ENCODE peak calls at places on chromosome 5, in seven cellular contexts. T, M, C, I, V, H and R are unnamed samples.

GRCh38 chr5:15366676-15367391 is 133.1 kb upstream of the FBXL7 start:
- DNase-seq in T (no peak), M (peak), C (no peak), I (no peak), V (no peak), H (no peak), R (no peak)

GRCh38 chr5:157269763-157270272 is 3.9 kb downstream of the CYFIP2 start:
- DNase-seq in T (no peak), M (no peak), C (no peak), I (no peak), V (no peak), H (no peak), R (no peak)

GRCh38 chr5:57408714-57409113 is 73.9 kb downstream of the ACTBL2 start:
- DNase-seq in T (no peak), M (peak), C (no peak), I (no peak), V (no peak), H (no peak), R (no peak)

GRCh38 chr5:54194326-54194725 is 116.0 kb downstream of the ARL15 start:
- DNase-seq in T (no peak), M (no peak), C (no peak), I (no peak), V (no peak), H (no peak), R (no peak)

GRCh38 chr5:3116366-3116765 is 364.9 kb upstream of the IRX2 start:
- DNase-seq in T (no peak), M (no peak), C (no peak), I (no peak), V (no peak), H (no peak), R (no peak)

GRCh38 chr5:12920527-12920926 is 1016.3 kb upstream of the CTNND2 start:
- DNase-seq in T (no peak), M (no peak), C (no peak), I (no peak), V (no peak), H (no peak), R (no peak)

GRCh38 chr5:68548959-68549676 is 333.6 kb downstream of the PIK3R1 start:
- DNase-seq in T (no peak), M (peak), C (no peak), I (peak), V (peak), H (no peak), R (no peak)

GRCh38 chr5:167392252-167392651 is 899.2 kb upstream of the WWC1 start:
- DNase-seq in T (no peak), M (no peak), C (no peak), I (no peak), V (no peak), H (no peak), R (no peak)

GRCh38 chr5:95822038-95822407 is 503 bp downstream of the GLRX start:
- DNase-seq in T (peak), M (peak), C (peak), I (peak), V (no peak), H (no peak), R (peak)

GRCh38 chr5:54315736-54316135 is 5.4 kb upstream of the ARL15 start:
- DNase-seq in T (no peak), M (no peak), C (no peak), I (peak), V (no peak), H (no peak), R (no peak)

GRCh38 chr5:52995095-52995494 is 5.9 kb downstream of the ITGA2 start:
- DNase-seq in T (no peak), M (no peak), C (no peak), I (no peak), V (no peak), H (no peak), R (no peak)

DNA sequence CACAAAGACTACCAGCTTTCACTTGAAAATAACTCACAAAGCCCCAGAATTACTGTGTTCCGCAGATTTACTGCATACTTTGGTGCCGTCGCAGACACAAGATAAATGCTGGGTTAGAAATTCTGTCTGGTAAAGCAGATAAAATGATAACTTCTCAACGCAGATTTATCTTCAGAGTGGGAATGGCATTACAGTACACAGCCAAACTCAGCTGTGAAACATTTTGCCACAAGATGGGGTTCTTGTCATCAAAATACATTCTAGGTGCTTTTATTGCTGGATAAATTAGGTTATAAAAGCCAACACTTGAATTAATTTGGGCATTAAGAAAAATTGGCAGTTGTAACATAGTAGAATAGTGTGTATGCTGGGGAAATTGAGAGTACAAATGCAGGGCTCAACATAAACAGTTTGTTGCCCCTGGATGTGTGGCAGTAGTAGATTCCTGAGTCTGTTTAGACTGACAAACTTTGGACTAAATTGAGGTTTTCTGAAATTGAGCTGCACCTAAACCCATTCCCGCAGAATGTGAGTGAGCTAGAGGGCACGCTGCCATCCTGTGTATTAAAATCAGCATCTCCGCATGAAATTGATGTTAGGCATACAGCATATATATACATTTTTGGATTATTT is 61.1 kb downstream of the LMNB1 start:
- DNase-seq in T (no peak), M (peak), C (no peak), I (no peak), V (no peak), H (no peak), R (no peak)
- TF ChIP-seq CTCF in T (peak), M (peak), C (no peak), I (peak), V (peak), H (no peak), R (no peak)

GRCh38 chr5:128082551-128083032 is 974 bp upstream of the SLC12A2 start:
- DNase-seq in T (no peak), M (no peak), C (no peak), I (no peak), V (no peak), H (no peak), R (no peak)

GRCh38 chr5:128083811-128084227 is 253 bp downstream of the SLC12A2 start:
- DNase-seq in T (no peak), M (peak), C (no peak), I (no peak), V (no peak), H (peak), R (no peak)

GRCh38 chr5:128083033-128083810 is at the start of gene SLC12A2:
- DNase-seq in T (peak), M (peak), C (peak), I (peak), V (peak), H (peak), R (peak)

GRCh38 chr5:128084228-128085167 is 932 bp downstream of the SLC12A2 start:
- DNase-seq in T (peak), M (peak), C (peak), I (peak), V (peak), H (peak), R (peak)

DNA sequence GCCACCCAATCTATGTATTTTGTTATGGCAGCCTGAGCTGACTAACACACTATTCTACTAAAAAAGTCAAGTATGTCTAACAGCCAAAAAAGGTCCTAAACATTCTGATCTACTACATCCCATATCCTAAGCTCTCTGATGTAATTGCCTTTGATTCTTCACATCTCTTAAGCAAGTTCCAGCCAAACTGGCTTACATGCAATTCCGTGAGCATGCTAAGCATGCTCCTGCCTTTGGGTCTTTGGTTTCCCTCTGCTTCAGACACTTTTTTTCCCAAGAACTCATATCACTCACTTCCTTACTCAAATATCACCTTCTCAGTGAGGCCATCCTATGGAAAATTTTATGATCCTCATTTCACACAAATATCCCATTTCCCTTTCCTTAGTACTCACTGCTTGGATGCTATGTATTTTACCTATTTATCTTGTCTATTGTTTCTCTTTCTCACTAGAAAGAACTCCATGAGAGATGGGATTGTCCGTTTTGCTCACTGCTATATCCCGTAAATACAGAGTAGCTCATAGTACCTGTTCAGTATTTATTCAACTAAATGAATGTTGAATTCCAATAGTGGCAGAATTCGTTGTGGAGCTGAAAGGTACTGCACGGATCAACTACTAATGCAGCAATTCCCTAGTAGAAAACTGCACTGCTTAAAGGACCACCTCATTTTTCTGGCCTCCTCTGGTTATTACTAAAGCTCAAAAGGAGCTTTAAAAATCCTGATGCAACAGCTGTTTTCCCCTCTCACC is 2.3 kb upstream of the SLC12A2 start:
- DNase-seq in T (no peak), M (peak), C (no peak), I (no peak), V (no peak), H (no peak), R (no peak)
- TF ChIP-seq CTCF in T (peak), M (peak), C (no peak), I (peak), V (peak), H (peak), R (no peak)

DNA sequence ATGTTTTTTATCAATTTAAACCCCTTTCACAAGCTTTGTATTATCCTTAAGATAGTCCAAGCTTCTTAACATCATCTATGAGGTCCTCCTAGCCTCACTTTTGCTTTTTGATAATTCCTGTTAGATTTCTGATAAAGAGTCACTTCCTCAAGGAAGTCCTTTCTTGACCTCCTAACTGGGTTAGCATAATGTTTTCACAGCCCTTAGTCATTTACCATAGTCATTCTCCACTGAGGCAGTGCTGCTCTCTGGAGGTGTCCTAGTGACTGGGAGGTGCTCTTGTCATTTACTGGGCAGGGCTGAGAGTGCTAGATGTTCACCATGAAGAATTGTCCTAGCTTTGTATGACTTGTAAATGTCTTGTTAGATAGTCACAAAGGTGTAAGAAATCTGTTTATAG is 26.4 kb downstream of the TNPO1 start:
- DNase-seq in T (peak), M (peak), C (no peak), I (peak), V (peak), H (no peak), R (no peak)
- TF ChIP-seq CTCF in T (no peak), M (peak), C (no peak), I (peak), V (peak), H (no peak), R (no peak)

DNA sequence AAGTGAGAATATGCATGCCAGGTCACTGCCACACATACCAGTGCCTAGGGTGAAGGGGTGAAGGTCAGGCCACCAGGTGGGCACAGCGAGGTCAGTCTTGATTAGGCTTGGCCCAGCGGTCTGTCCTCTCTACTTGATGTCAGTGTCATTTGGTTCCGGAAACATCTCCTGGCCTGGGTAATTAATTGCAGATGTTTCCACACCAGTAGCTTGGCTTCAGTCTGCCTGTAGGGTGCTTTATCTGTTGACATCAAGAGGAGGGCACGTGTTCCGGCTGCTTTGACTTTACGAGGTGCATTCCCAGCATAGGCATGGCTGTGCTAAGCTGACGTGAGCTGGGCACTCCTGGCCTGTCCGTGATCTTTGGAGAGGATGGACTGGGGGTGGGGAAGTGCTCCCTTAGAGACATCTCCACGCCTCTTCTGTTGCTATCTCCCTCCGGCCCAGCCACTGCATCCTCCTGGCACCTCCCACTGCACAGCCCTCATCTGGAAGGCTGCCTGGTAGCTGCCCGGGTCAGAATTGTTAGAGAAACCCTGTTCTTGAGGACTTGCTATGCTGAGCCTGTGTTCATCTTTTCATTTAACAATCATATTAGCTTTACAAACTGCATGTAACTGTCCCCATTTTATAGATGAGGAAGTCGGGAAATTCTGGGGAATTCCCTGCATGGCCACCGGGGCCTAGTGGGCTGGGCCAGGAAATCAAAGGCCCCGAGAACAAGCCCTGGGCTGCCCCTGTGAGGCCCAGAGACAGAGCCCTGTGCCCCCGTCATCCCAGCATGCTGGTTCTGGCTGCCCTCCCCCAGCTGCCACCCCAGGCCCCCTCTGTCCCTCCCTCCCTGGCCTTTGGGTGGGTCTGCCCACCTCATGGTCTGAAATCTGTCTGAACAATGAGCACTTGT is 29.1 kb downstream of the JADE2 start:
- DNase-seq in T (peak), M (peak), C (no peak), I (peak), V (peak), H (no peak), R (peak)
- TF ChIP-seq CTCF in T (no peak), M (no peak), C (no peak), I (no peak), V (no peak), H (no peak), R (no peak)

DNA sequence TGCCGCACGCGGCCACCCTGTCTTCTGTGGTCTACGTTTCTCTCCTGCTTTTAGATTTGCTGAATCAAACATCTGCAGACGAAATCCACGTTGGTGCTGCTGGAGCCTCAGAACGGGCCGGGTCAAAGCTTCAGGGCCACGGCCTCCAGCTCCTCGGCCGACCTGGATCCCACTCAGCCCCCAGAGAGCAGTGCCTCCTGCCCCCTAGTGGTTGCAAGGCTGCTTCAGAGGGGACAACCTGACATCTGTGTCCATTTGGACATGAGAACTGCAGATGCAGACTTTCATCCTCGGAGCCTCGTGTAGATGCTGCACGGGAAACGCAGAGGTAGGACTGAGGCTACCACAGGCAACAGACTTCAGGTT is 23.0 kb upstream of the SLC6A3 start:
- DNase-seq in T (peak), M (peak), C (peak), I (peak), V (no peak), H (peak), R (no peak)
- TF ChIP-seq CTCF in T (peak), M (peak), C (peak), I (peak), V (peak), H (peak), R (no peak)

DNA sequence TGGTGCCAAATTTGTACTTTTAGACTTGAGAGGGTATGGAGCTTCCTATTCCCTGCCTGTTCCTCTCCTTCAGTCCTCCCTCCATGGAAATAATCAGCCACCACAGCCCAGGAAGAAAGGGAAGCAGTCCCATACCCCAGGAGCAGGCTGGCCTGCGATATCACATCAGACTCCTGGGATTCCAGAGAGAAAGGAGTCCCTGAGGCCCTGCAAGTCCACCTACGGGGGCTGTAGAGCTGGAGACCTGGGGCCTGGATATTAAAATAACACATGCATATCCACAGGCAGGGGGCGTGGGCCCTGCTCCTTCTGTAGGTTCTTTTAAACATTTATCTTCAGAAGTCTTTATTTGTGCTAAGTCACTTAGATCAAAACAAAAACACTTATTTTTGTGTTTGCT is 117.2 kb downstream of the TMEM174 start:
- DNase-seq in T (no peak), M (no peak), C (no peak), I (no peak), V (no peak), H (no peak), R (no peak)
- TF ChIP-seq CTCF in T (no peak), M (no peak), C (no peak), I (no peak), V (no peak), H (no peak), R (no peak)

DNA sequence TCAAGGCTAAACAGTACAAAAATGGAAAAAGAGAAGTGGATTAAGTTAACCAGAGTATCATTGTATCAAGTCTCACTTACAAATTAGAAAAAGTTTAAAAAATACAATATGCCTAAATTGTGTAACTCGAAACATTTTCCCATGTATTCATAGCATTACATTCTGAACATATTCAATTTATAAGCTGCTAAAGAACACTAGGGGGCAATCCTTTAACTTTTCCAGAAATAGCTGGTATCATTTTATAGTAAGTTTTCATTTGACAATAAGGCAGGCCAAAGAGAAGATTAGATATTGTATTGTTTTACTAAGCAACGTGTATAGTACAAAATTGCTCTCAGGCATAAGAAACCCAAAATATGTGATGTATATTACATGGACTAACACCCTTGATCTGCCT is 234.6 kb downstream of the ADGRV1 start:
- DNase-seq in T (no peak), M (no peak), C (no peak), I (no peak), V (no peak), H (no peak), R (no peak)
- TF ChIP-seq CTCF in T (no peak), M (peak), C (no peak), I (peak), V (peak), H (no peak), R (no peak)

DNA sequence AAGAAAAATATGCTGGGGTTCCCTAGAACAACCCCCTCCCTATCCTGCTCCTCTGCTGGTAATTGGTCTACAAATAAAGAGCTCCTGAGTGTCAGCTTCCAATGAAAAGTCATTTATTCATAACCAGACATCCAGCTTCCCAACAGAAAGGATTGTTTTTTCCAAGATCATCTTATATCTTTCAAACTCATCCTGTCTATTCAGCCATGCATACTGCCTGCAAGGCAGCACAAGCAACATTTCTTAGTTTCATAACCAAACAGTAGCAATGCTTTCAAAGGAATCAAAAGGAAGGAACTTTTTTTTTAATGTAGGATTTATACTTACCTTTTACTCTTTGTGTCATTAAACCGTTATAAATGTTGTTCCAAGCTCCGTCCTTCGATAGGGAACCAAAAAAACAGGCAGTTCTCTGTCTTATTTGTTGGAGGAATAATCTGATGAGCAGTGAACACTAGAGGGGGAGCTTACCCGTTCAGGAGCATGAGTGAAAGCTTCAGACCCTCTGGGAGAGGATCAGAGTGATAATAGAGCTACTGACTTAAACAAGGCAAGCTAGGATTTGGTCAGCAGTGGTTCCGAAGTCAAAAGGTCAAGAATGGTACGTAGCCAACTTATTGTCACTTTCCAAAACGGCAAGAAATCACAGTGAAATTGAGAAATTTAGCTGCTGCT is 893.1 kb downstream of the NR2F1-AS1 start:
- DNase-seq in T (no peak), M (peak), C (peak), I (peak), V (no peak), H (no peak), R (no peak)
- TF ChIP-seq CTCF in T (no peak), M (peak), C (peak), I (peak), V (peak), H (peak), R (no peak)